ENCODE peak calls at places on chromosome 12, in nine cellular contexts. J is PC-3, E is HepG2, S is GM23248, P is H1, F is IMR-90, N is mammary epithelial cell, Z is neuronal stem cell, M is colonic mucosa. X is an unnamed sample.

GRCh38 chr12:112992541-112993398 is 14.5 kb downstream of the OAS2 start:
- DNase-seq in M (peak; percentile 72), E (peak; percentile 63), J (peak; percentile 87), P (peak; percentile 29), N (peak; percentile 60), S (peak; percentile 67), F (peak; percentile 53), Z (peak; percentile 38), X (peak; percentile 80)

GRCh38 chr12:66467932-66468331 is 165.6 kb downstream of the HELB start:
- DNase-seq in J (no peak), F (peak; percentile 17), E (no peak), N (peak; percentile 6), P (no peak), S (peak; percentile 4), M (no peak), Z (no peak), X (no peak)

GRCh38 chr12:19575307-19576243 is 136.3 kb downstream of the AEBP2 start:
- DNase-seq in F (peak; percentile 74), M (peak; percentile 23), S (peak; percentile 69), N (peak; percentile 28), E (peak; percentile 1), Z (no peak), P (no peak), J (peak; percentile 55), X (no peak)

GRCh38 chr12:52976574-52977071 is 27.7 kb downstream of the KRT18 start:
- DNase-seq in M (no peak), S (peak; percentile 34), J (no peak), P (no peak), E (no peak), Z (no peak), F (peak; percentile 70), N (no peak), X (no peak)

GRCh38 chr12:70007687-70008086 is 182.7 kb downstream of the MYRFL start:
- DNase-seq in M (no peak), E (no peak), S (peak; percentile 9), N (peak; percentile 59), P (no peak), J (peak; percentile 90), Z (no peak), F (no peak), X (no peak)

GRCh38 chr12:29728033-29728432 is 55.7 kb downstream of the TMTC1 start:
- DNase-seq in S (no peak), P (no peak), N (no peak), E (no peak), M (peak; percentile 24), Z (no peak), F (no peak), J (no peak), X (no peak)

GRCh38 chr12:9083793-9084192 is 31.9 kb downstream of the A2M start:
- DNase-seq in P (no peak), N (no peak), M (no peak), S (no peak), E (no peak), F (no peak), Z (no peak), J (no peak), X (no peak)

GRCh38 chr12:53567961-53568360 is 58.2 kb downstream of the ATF7 start:
- DNase-seq in P (no peak), Z (no peak), E (no peak), S (peak; percentile 20), N (no peak), J (no peak), M (no peak), F (peak; percentile 24), X (no peak)

GRCh38 chr12:114916531-114916930 is 232.6 kb upstream of the TBX3 start:
- DNase-seq in S (peak; percentile 78), J (no peak), P (no peak), E (no peak), M (no peak), Z (no peak), N (no peak), F (no peak), X (no peak)

GRCh38 chr12:114911196-114911595 is 227.2 kb upstream of the TBX3 start:
- DNase-seq in M (no peak), N (no peak), J (peak; percentile 58), S (no peak), Z (no peak), F (no peak), P (no peak), E (no peak), X (no peak)

GRCh38 chr12:114916124-114916523 is 232.1 kb upstream of the TBX3 start:
- DNase-seq in M (no peak), F (peak; percentile 91), J (peak; percentile 89), E (no peak), S (peak; percentile 93), N (peak; percentile 13), Z (no peak), P (no peak), X (no peak)

GRCh38 chr12:114912811-114913210 is 228.8 kb upstream of the TBX3 start:
- DNase-seq in N (no peak), E (no peak), J (no peak), F (no peak), S (no peak), Z (no peak), M (no peak), P (no peak), X (no peak)

GRCh38 chr12:114913871-114914801 is 230.2 kb upstream of the TBX3 start:
- DNase-seq in F (peak; percentile 65), M (no peak), J (peak; percentile 94), S (peak; percentile 76), P (no peak), E (no peak), N (peak; percentile 77), Z (peak; percentile 3), X (no peak)
- H3K9ac ChIP-seq in F (no peak overlapping the region), M (no peak overlapping the region), J (no peak overlapping the region), S (no peak overlapping the region), P (no peak overlapping the region), E (no peak overlapping the region), N (no peak overlapping the region), Z (no peak overlapping the region), X (no peak overlapping the region)

GRCh38 chr12:129486931-129487330 is 416.9 kb downstream of the TMEM132D start:
- DNase-seq in N (no peak), Z (no peak), P (no peak), F (no peak), E (no peak), M (no peak), S (no peak), J (no peak), X (no peak)

GRCh38 chr12:129483494-129483893 is 420.3 kb downstream of the TMEM132D start:
- DNase-seq in J (no peak), N (no peak), M (no peak), P (no peak), Z (no peak), E (no peak), F (no peak), S (no peak), X (no peak)

GRCh38 chr12:129489277-129489676 is 414.5 kb downstream of the TMEM132D start:
- DNase-seq in Z (no peak), F (no peak), P (no peak), N (no peak), E (no peak), S (no peak), J (no peak), M (no peak), X (no peak)
- H3K9me3 ChIP-seq in Z (no peaks in the 10 kb centered on the region), F (peaks cover 35% of the 10 kb centered on the region), P (no peaks in the 10 kb centered on the region), N (peaks cover 28% of the 10 kb centered on the region), E (no peaks in the 10 kb centered on the region), S (no peaks in the 10 kb centered on the region), J (peaks cover 7% of the 10 kb centered on the region), M (no peaks in the 10 kb centered on the region), X (no peaks in the 10 kb centered on the region)

GRCh38 chr12:42704810-42705401 is 115.4 kb upstream of the PRICKLE1 start:
- DNase-seq in E (no peak), J (no peak), S (no peak), M (no peak), N (no peak), P (no peak), F (no peak), Z (no peak), X (no peak)

GRCh38 chr12:42707312-42707711 is 117.8 kb upstream of the PRICKLE1 start:
- DNase-seq in E (no peak), Z (no peak), N (no peak), P (no peak), M (no peak), J (no peak), F (no peak), S (no peak), X (no peak)

GRCh38 chr12:42706331-42706730 is 116.8 kb upstream of the PRICKLE1 start:
- DNase-seq in N (peak; percentile 43), J (peak; percentile 83), P (no peak), F (no peak), M (no peak), Z (no peak), E (no peak), S (peak; percentile 36), X (no peak)

GRCh38 chr12:42704340-42704739 is 114.8 kb upstream of the PRICKLE1 start:
- DNase-seq in S (peak; percentile 31), J (no peak), N (no peak), Z (no peak), E (no peak), M (no peak), F (no peak), P (no peak), X (no peak)

GRCh38 chr12:42705863-42706262 is 116.3 kb upstream of the PRICKLE1 start:
- DNase-seq in J (peak; percentile 56), M (peak; percentile 26), F (peak; percentile 95), P (no peak), E (no peak), S (peak; percentile 92), Z (peak; percentile 8), N (peak; percentile 76), X (no peak)
- H3K27ac ChIP-seq in J (no peak overlapping the region), M (no peak overlapping the region), F (peak overlapping the region; percentile 29), P (no peak overlapping the region), E (no peak overlapping the region), S (peak overlapping the region; percentile 54), Z (no peak overlapping the region), N (peak overlapping the region; percentile 43), X (no peak overlapping the region)

GRCh38 chr12:108859923-108860291 is 2.5 kb upstream of the SSH1 start:
- DNase-seq in Z (no peak), F (no peak), E (no peak), S (no peak), J (no peak), P (no peak), M (no peak), N (no peak), X (no peak)

GRCh38 chr12:108857158-108857407 is 300 bp downstream of the SSH1 start:
- DNase-seq in E (no peak), Z (no peak), S (no peak), J (no peak), M (no peak), P (no peak), F (no peak), N (no peak), X (no peak)

GRCh38 chr12:108860443-108860842 is 3.1 kb upstream of the SSH1 start:
- DNase-seq in Z (no peak), P (no peak), E (no peak), M (no peak), S (no peak), N (no peak), F (no peak), J (no peak), X (no peak)

GRCh38 chr12:108856428-108857157 is 790 bp downstream of the SSH1 start:
- DNase-seq in J (peak; percentile 72), P (no peak), Z (no peak), F (peak; percentile 87), M (peak; percentile 84), E (peak; percentile 25), N (peak; percentile 73), S (peak; percentile 92), X (peak; percentile 58)

DNA sequence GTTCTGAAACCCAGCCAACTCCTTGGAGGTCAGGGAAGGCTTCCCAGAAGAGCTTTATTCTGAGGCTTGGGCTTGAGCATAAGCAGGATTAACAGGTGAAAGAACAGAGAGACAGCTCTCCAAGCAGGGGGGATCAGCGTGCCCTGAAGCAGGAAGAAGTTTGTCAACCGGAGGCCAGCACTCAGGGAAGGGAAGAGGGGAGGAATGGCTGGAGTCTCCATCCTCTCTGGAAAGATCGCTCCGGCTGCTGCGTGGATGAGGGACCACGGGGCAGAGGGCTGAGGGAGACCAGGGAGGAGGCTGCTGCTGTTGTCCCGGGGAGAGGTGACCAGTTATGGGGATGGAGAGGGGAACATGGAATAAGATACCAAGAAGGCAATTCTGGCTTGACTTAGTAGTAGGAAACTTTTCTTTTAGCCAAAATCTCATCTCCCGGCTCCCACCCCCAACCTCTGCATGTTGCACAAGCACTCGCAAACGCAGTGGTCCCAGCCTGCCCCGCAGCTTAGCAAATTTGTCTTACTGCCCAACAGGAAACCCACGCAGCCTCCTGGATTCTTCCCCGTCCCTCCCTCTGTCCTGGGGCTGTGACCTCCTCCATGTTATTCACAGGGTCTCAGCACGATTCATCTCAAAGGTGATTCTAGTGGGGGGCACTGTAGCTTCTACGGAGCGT is 1.2 kb upstream of the SSH1 start:
- DNase-seq in P (no peak), Z (no peak), N (no peak), J (no peak), F (no peak), E (no peak), M (peak; percentile 47), S (peak; percentile 54), X (no peak)
- H3K9ac ChIP-seq in P (peak overlapping the region; percentile 33), Z (peak overlapping the region; percentile 64), N (no peak overlapping the region), J (no peak overlapping the region), F (peak overlapping the region; percentile 61), E (peak overlapping the region; percentile 29), M (peak overlapping the region; percentile 65), S (peak overlapping the region; percentile 88), X (peak overlapping the region; percentile 9)